ENCODE peak calls at places on chromosome X, in ten cellular contexts. One of them, this sample, is unnamed.

GRCh38 chrX:108736509-108737479 is at the start of gene IRS4:
- DNase-seq in stimulated activated CD4-positive, alpha-beta T cell treated with anti-CD3 and anti-CD28 coated beads, TNF-alpha, amount 100 ng/mL, for 1 hour: no peak
- DNase-seq in NCI-H774: peak
- DNase-seq in CD4-positive, alpha-beta T cell: no peak
- DNase-seq in amniotic stem cell: no peak
- DNase-seq in tibial artery: peak
- DNase-seq in adipocyte: peak
- DNase-seq in anterior cingulate cortex: no peak
- DNase-seq in cardiac fibroblast: peak
- DNase-seq in left lung: no peak
- DNase-seq in this sample: no peak

GRCh38 chrX:14039344-14039743 is 9.7 kb upstream of the GEMIN8 start:
- DNase-seq in stimulated activated CD4-positive, alpha-beta T cell treated with anti-CD3 and anti-CD28 coated beads, TNF-alpha, amount 100 ng/mL, for 1 hour: peak
- DNase-seq in NCI-H774: no peak
- DNase-seq in CD4-positive, alpha-beta T cell: peak
- DNase-seq in amniotic stem cell: no peak
- DNase-seq in tibial artery: no peak
- DNase-seq in adipocyte: peak
- DNase-seq in anterior cingulate cortex: no peak
- DNase-seq in cardiac fibroblast: peak
- DNase-seq in left lung: no peak
- DNase-seq in this sample: peak

GRCh38 chrX:154002215-154002719 is 17.4 kb downstream of the IRAK1 start:
- DNase-seq in stimulated activated CD4-positive, alpha-beta T cell treated with anti-CD3 and anti-CD28 coated beads, TNF-alpha, amount 100 ng/mL, for 1 hour: no peak
- DNase-seq in NCI-H774: peak
- DNase-seq in CD4-positive, alpha-beta T cell: no peak
- DNase-seq in amniotic stem cell: no peak
- DNase-seq in tibial artery: no peak
- DNase-seq in adipocyte: peak
- DNase-seq in anterior cingulate cortex: peak
- DNase-seq in cardiac fibroblast: peak
- DNase-seq in left lung: no peak
- DNase-seq in this sample: no peak

GRCh38 chrX:70234355-70234754 is at the start of gene AWAT1:
- DNase-seq in stimulated activated CD4-positive, alpha-beta T cell treated with anti-CD3 and anti-CD28 coated beads, TNF-alpha, amount 100 ng/mL, for 1 hour: no peak
- DNase-seq in NCI-H774: no peak
- DNase-seq in CD4-positive, alpha-beta T cell: no peak
- DNase-seq in amniotic stem cell: no peak
- DNase-seq in tibial artery: no peak
- DNase-seq in adipocyte: no peak
- DNase-seq in anterior cingulate cortex: no peak
- DNase-seq in cardiac fibroblast: no peak
- DNase-seq in left lung: no peak
- DNase-seq in this sample: no peak

GRCh38 chrX:109760922-109761250 is 27.8 kb upstream of the ACSL4 start:
- DNase-seq in stimulated activated CD4-positive, alpha-beta T cell treated with anti-CD3 and anti-CD28 coated beads, TNF-alpha, amount 100 ng/mL, for 1 hour: no peak
- DNase-seq in NCI-H774: no peak
- DNase-seq in CD4-positive, alpha-beta T cell: no peak
- DNase-seq in amniotic stem cell: no peak
- DNase-seq in tibial artery: no peak
- DNase-seq in adipocyte: no peak
- DNase-seq in anterior cingulate cortex: no peak
- DNase-seq in cardiac fibroblast: no peak
- DNase-seq in left lung: no peak
- DNase-seq in this sample: no peak

GRCh38 chrX:70033348-70033747 is 16.4 kb downstream of the AWAT2 start:
- DNase-seq in stimulated activated CD4-positive, alpha-beta T cell treated with anti-CD3 and anti-CD28 coated beads, TNF-alpha, amount 100 ng/mL, for 1 hour: no peak
- DNase-seq in NCI-H774: no peak
- DNase-seq in CD4-positive, alpha-beta T cell: peak
- DNase-seq in amniotic stem cell: no peak
- DNase-seq in tibial artery: no peak
- DNase-seq in adipocyte: peak
- DNase-seq in anterior cingulate cortex: peak
- DNase-seq in cardiac fibroblast: peak
- DNase-seq in left lung: no peak
- DNase-seq in this sample: no peak

GRCh38 chrX:77749695-77750094 is 36.3 kb downstream of the ATRX start:
- DNase-seq in stimulated activated CD4-positive, alpha-beta T cell treated with anti-CD3 and anti-CD28 coated beads, TNF-alpha, amount 100 ng/mL, for 1 hour: no peak
- DNase-seq in NCI-H774: no peak
- DNase-seq in CD4-positive, alpha-beta T cell: no peak
- DNase-seq in amniotic stem cell: no peak
- DNase-seq in tibial artery: no peak
- DNase-seq in adipocyte: no peak
- DNase-seq in anterior cingulate cortex: no peak
- DNase-seq in cardiac fibroblast: peak
- DNase-seq in left lung: no peak
- DNase-seq in this sample: no peak

GRCh38 chrX:139559383-139560042 is 29.0 kb downstream of the F9 start:
- DNase-seq in stimulated activated CD4-positive, alpha-beta T cell treated with anti-CD3 and anti-CD28 coated beads, TNF-alpha, amount 100 ng/mL, for 1 hour: no peak
- DNase-seq in NCI-H774: no peak
- DNase-seq in CD4-positive, alpha-beta T cell: no peak
- DNase-seq in amniotic stem cell: no peak
- DNase-seq in tibial artery: no peak
- DNase-seq in adipocyte: peak
- DNase-seq in anterior cingulate cortex: no peak
- DNase-seq in cardiac fibroblast: peak
- DNase-seq in left lung: no peak
- DNase-seq in this sample: no peak

GRCh38 chrX:109656774-109657173 is 31.8 kb upstream of the KCNE5 start:
- DNase-seq in stimulated activated CD4-positive, alpha-beta T cell treated with anti-CD3 and anti-CD28 coated beads, TNF-alpha, amount 100 ng/mL, for 1 hour: no peak
- DNase-seq in NCI-H774: no peak
- DNase-seq in CD4-positive, alpha-beta T cell: no peak
- DNase-seq in amniotic stem cell: no peak
- DNase-seq in tibial artery: no peak
- DNase-seq in adipocyte: no peak
- DNase-seq in anterior cingulate cortex: no peak
- DNase-seq in cardiac fibroblast: peak
- DNase-seq in left lung: no peak
- DNase-seq in this sample: no peak

GRCh38 chrX:39960219-39960618 is 137.5 kb downstream of the BCOR start:
- DNase-seq in stimulated activated CD4-positive, alpha-beta T cell treated with anti-CD3 and anti-CD28 coated beads, TNF-alpha, amount 100 ng/mL, for 1 hour: no peak
- DNase-seq in NCI-H774: no peak
- DNase-seq in CD4-positive, alpha-beta T cell: no peak
- DNase-seq in amniotic stem cell: no peak
- DNase-seq in tibial artery: no peak
- DNase-seq in adipocyte: no peak
- DNase-seq in anterior cingulate cortex: no peak
- DNase-seq in cardiac fibroblast: no peak
- DNase-seq in left lung: no peak
- DNase-seq in this sample: no peak

GRCh38 chrX:10098235-10098819 is 58.4 kb upstream of the CLCN4 start:
- DNase-seq in stimulated activated CD4-positive, alpha-beta T cell treated with anti-CD3 and anti-CD28 coated beads, TNF-alpha, amount 100 ng/mL, for 1 hour: no peak
- DNase-seq in NCI-H774: no peak
- DNase-seq in CD4-positive, alpha-beta T cell: no peak
- DNase-seq in amniotic stem cell: no peak
- DNase-seq in tibial artery: no peak
- DNase-seq in adipocyte: no peak
- DNase-seq in anterior cingulate cortex: no peak
- DNase-seq in cardiac fibroblast: no peak
- DNase-seq in left lung: no peak
- DNase-seq in this sample: no peak

GRCh38 chrX:9055354-9055753 is 21.4 kb upstream of the FAM9B start:
- DNase-seq in stimulated activated CD4-positive, alpha-beta T cell treated with anti-CD3 and anti-CD28 coated beads, TNF-alpha, amount 100 ng/mL, for 1 hour: no peak
- DNase-seq in NCI-H774: no peak
- DNase-seq in CD4-positive, alpha-beta T cell: no peak
- DNase-seq in amniotic stem cell: no peak
- DNase-seq in tibial artery: no peak
- DNase-seq in adipocyte: no peak
- DNase-seq in anterior cingulate cortex: no peak
- DNase-seq in cardiac fibroblast: no peak
- DNase-seq in left lung: no peak
- DNase-seq in this sample: no peak

GRCh38 chrX:39777623-39778025 is 320.1 kb downstream of the BCOR start:
- DNase-seq in stimulated activated CD4-positive, alpha-beta T cell treated with anti-CD3 and anti-CD28 coated beads, TNF-alpha, amount 100 ng/mL, for 1 hour: no peak
- DNase-seq in NCI-H774: no peak
- DNase-seq in CD4-positive, alpha-beta T cell: no peak
- DNase-seq in amniotic stem cell: no peak
- DNase-seq in tibial artery: no peak
- DNase-seq in adipocyte: no peak
- DNase-seq in anterior cingulate cortex: no peak
- DNase-seq in cardiac fibroblast: no peak
- DNase-seq in left lung: no peak
- DNase-seq in this sample: no peak

GRCh38 chrX:52574416-52575275 is 57.8 kb upstream of the XAGE1B start:
- DNase-seq in stimulated activated CD4-positive, alpha-beta T cell treated with anti-CD3 and anti-CD28 coated beads, TNF-alpha, amount 100 ng/mL, for 1 hour: no peak
- DNase-seq in NCI-H774: no peak
- DNase-seq in CD4-positive, alpha-beta T cell: no peak
- DNase-seq in amniotic stem cell: no peak
- DNase-seq in tibial artery: no peak
- DNase-seq in adipocyte: peak
- DNase-seq in anterior cingulate cortex: no peak
- DNase-seq in cardiac fibroblast: peak
- DNase-seq in left lung: no peak
- DNase-seq in this sample: no peak

GRCh38 chrX:38278682-38279081 is 48.6 kb downstream of the RPGR start:
- DNase-seq in stimulated activated CD4-positive, alpha-beta T cell treated with anti-CD3 and anti-CD28 coated beads, TNF-alpha, amount 100 ng/mL, for 1 hour: no peak
- DNase-seq in NCI-H774: no peak
- DNase-seq in CD4-positive, alpha-beta T cell: no peak
- DNase-seq in amniotic stem cell: no peak
- DNase-seq in tibial artery: no peak
- DNase-seq in adipocyte: no peak
- DNase-seq in anterior cingulate cortex: no peak
- DNase-seq in cardiac fibroblast: no peak
- DNase-seq in left lung: no peak
- DNase-seq in this sample: no peak

GRCh38 chrX:34300871-34301270 is 168.8 kb upstream of the FAM47A start:
- DNase-seq in stimulated activated CD4-positive, alpha-beta T cell treated with anti-CD3 and anti-CD28 coated beads, TNF-alpha, amount 100 ng/mL, for 1 hour: no peak
- DNase-seq in NCI-H774: no peak
- DNase-seq in CD4-positive, alpha-beta T cell: no peak
- DNase-seq in amniotic stem cell: peak
- DNase-seq in tibial artery: no peak
- DNase-seq in adipocyte: peak
- DNase-seq in anterior cingulate cortex: no peak
- DNase-seq in cardiac fibroblast: peak
- DNase-seq in left lung: no peak
- DNase-seq in this sample: no peak

GRCh38 chrX:105098201-105098600 is 122.3 kb downstream of the TEX13A start:
- DNase-seq in stimulated activated CD4-positive, alpha-beta T cell treated with anti-CD3 and anti-CD28 coated beads, TNF-alpha, amount 100 ng/mL, for 1 hour: no peak
- DNase-seq in NCI-H774: no peak
- DNase-seq in CD4-positive, alpha-beta T cell: no peak
- DNase-seq in amniotic stem cell: no peak
- DNase-seq in tibial artery: no peak
- DNase-seq in adipocyte: peak
- DNase-seq in anterior cingulate cortex: no peak
- DNase-seq in cardiac fibroblast: no peak
- DNase-seq in left lung: no peak
- DNase-seq in this sample: no peak

GRCh38 chrX:150352581-150352980 is 10.5 kb upstream of the MAMLD1 start:
- DNase-seq in stimulated activated CD4-positive, alpha-beta T cell treated with anti-CD3 and anti-CD28 coated beads, TNF-alpha, amount 100 ng/mL, for 1 hour: no peak
- DNase-seq in NCI-H774: no peak
- DNase-seq in CD4-positive, alpha-beta T cell: no peak
- DNase-seq in amniotic stem cell: no peak
- DNase-seq in tibial artery: no peak
- DNase-seq in adipocyte: no peak
- DNase-seq in anterior cingulate cortex: no peak
- DNase-seq in cardiac fibroblast: peak
- DNase-seq in left lung: no peak
- DNase-seq in this sample: no peak

GRCh38 chrX:105564536-105564935 is 257.8 kb upstream of the NRK start:
- DNase-seq in stimulated activated CD4-positive, alpha-beta T cell treated with anti-CD3 and anti-CD28 coated beads, TNF-alpha, amount 100 ng/mL, for 1 hour: no peak
- DNase-seq in NCI-H774: no peak
- DNase-seq in CD4-positive, alpha-beta T cell: no peak
- DNase-seq in amniotic stem cell: peak
- DNase-seq in tibial artery: no peak
- DNase-seq in adipocyte: peak
- DNase-seq in anterior cingulate cortex: no peak
- DNase-seq in cardiac fibroblast: peak
- DNase-seq in left lung: no peak
- DNase-seq in this sample: no peak

GRCh38 chrX:134633832-134634231 is 24.4 kb downstream of the PLAC1 start:
- DNase-seq in stimulated activated CD4-positive, alpha-beta T cell treated with anti-CD3 and anti-CD28 coated beads, TNF-alpha, amount 100 ng/mL, for 1 hour: no peak
- DNase-seq in NCI-H774: no peak
- DNase-seq in CD4-positive, alpha-beta T cell: no peak
- DNase-seq in amniotic stem cell: no peak
- DNase-seq in tibial artery: no peak
- DNase-seq in adipocyte: no peak
- DNase-seq in anterior cingulate cortex: no peak
- DNase-seq in cardiac fibroblast: no peak
- DNase-seq in left lung: no peak
- DNase-seq in this sample: no peak

GRCh38 chrX:320126-320783 is 1.7 kb upstream of the GTPBP6 start:
- DNase-seq in stimulated activated CD4-positive, alpha-beta T cell treated with anti-CD3 and anti-CD28 coated beads, TNF-alpha, amount 100 ng/mL, for 1 hour: no peak
- DNase-seq in NCI-H774: no peak
- DNase-seq in CD4-positive, alpha-beta T cell: no peak
- DNase-seq in amniotic stem cell: no peak
- DNase-seq in tibial artery: peak
- DNase-seq in adipocyte: peak
- DNase-seq in anterior cingulate cortex: no peak
- DNase-seq in cardiac fibroblast: peak
- DNase-seq in left lung: peak
- DNase-seq in this sample: no peak

GRCh38 chrX:56233100-56233499 is 944 bp downstream of the KLF8 start:
- DNase-seq in stimulated activated CD4-positive, alpha-beta T cell treated with anti-CD3 and anti-CD28 coated beads, TNF-alpha, amount 100 ng/mL, for 1 hour: no peak
- DNase-seq in NCI-H774: no peak
- DNase-seq in CD4-positive, alpha-beta T cell: no peak
- DNase-seq in amniotic stem cell: no peak
- DNase-seq in tibial artery: no peak
- DNase-seq in adipocyte: peak
- DNase-seq in anterior cingulate cortex: no peak
- DNase-seq in cardiac fibroblast: no peak
- DNase-seq in left lung: no peak
- DNase-seq in this sample: no peak

GRCh38 chrX:141936080-141936479 is 32.4 kb downstream of the MAGEC1 start:
- DNase-seq in stimulated activated CD4-positive, alpha-beta T cell treated with anti-CD3 and anti-CD28 coated beads, TNF-alpha, amount 100 ng/mL, for 1 hour: no peak
- DNase-seq in NCI-H774: no peak
- DNase-seq in CD4-positive, alpha-beta T cell: no peak
- DNase-seq in amniotic stem cell: no peak
- DNase-seq in tibial artery: no peak
- DNase-seq in adipocyte: peak
- DNase-seq in anterior cingulate cortex: no peak
- DNase-seq in cardiac fibroblast: peak
- DNase-seq in left lung: no peak
- DNase-seq in this sample: no peak

GRCh38 chrX:13110427-13111324 is 66.3 kb upstream of the FAM9C start:
- DNase-seq in stimulated activated CD4-positive, alpha-beta T cell treated with anti-CD3 and anti-CD28 coated beads, TNF-alpha, amount 100 ng/mL, for 1 hour: no peak
- DNase-seq in NCI-H774: no peak
- DNase-seq in CD4-positive, alpha-beta T cell: no peak
- DNase-seq in amniotic stem cell: peak
- DNase-seq in tibial artery: peak
- DNase-seq in adipocyte: peak
- DNase-seq in anterior cingulate cortex: no peak
- DNase-seq in cardiac fibroblast: peak
- DNase-seq in left lung: no peak
- DNase-seq in this sample: no peak

GRCh38 chrX:47690175-47690574 is 31.2 kb upstream of the UXT start:
- DNase-seq in stimulated activated CD4-positive, alpha-beta T cell treated with anti-CD3 and anti-CD28 coated beads, TNF-alpha, amount 100 ng/mL, for 1 hour: no peak
- DNase-seq in NCI-H774: no peak
- DNase-seq in CD4-positive, alpha-beta T cell: no peak
- DNase-seq in amniotic stem cell: no peak
- DNase-seq in tibial artery: no peak
- DNase-seq in adipocyte: no peak
- DNase-seq in anterior cingulate cortex: no peak
- DNase-seq in cardiac fibroblast: peak
- DNase-seq in left lung: no peak
- DNase-seq in this sample: no peak

This sample was measured in activated CD8-positive, alpha-beta memory T cell treated with anti-CD3 and anti-CD28 coated beads for 1 hour.